ENCODE peak calls at places on chromosomes 4 and X, in five cellular contexts. M, U, O, K and N are unnamed samples.

GRCh38 chrX:20056704-20057103 is 60.0 kb downstream of the MAP7D2 start:
- DNase-seq in M (no peak), U (no peak), O (no peak), K (peak; percentile 7), N (no peak)

GRCh38 chr4:119626420-119626819 is 2.2 kb downstream of the PDE5A start:
- DNase-seq in M (no peak), U (no peak), O (no peak), K (no peak), N (no peak)

GRCh38 chr4:1401409-1402020 is 4.7 kb downstream of the NKX1-1 start:
- DNase-seq in M (no peak), U (no peak), O (no peak), K (no peak), N (no peak)

GRCh38 chr4:90071289-90072235 is 55.6 kb upstream of the CCSER1 start:
- DNase-seq in M (no peak), U (no peak), O (no peak), K (no peak), N (no peak)

GRCh38 chrX:44876076-44876475 is 3.1 kb downstream of the KDM6A start:
- DNase-seq in M (no peak), U (no peak), O (no peak), K (no peak), N (no peak)

GRCh38 chr4:3880595-3881120 is 114.5 kb downstream of the ADRA2C start:
- DNase-seq in M (peak; percentile 39), U (peak; percentile 59), O (peak; percentile 37), K (peak; percentile 17), N (peak; percentile 6)

GRCh38 chr4:41285202-41285876 is 28.6 kb downstream of the UCHL1 start:
- DNase-seq in M (no peak), U (no peak), O (no peak), K (no peak), N (no peak)

GRCh38 chr4:101865501-101866062 is 75.1 kb downstream of the BANK1 start:
- DNase-seq in M (no peak), U (no peak), O (no peak), K (no peak), N (peak; percentile 9)

GRCh38 chrX:80810365-80810978 is 795 bp upstream of the BRWD3 start:
- DNase-seq in M (no peak), U (no peak), O (no peak), K (no peak), N (no peak)

GRCh38 chr4:40395908-40396806 is 61.0 kb downstream of the CHRNA9 start:
- DNase-seq in M (no peak), U (no peak), O (no peak), K (peak; percentile 46), N (peak; percentile 18)